ENCODE peak calls at places on chromosomes 3 and 15, in nine cellular contexts. Q is stimulated activated CD8-positive, alpha-beta memory T cell treated with anti-CD3 and anti-CD28 coated beads, Interleukin-15, amount 100 ng/mL, for 1 hour; M is AG08396; N is activated T-cell treated with anti-CD3 and anti-CD28 coated beads for 1 hour; R is NCI-H510A treated with DMSO at 0.1 percent for 48 hours; T is esophagus muscularis mucosa; H is activated CD4-positive, alpha-beta T cell treated with anti-CD3 and anti-CD28 coated beads for 36 hours; D is right lobe of liver; C is glomerular endothelial cell. F is an unnamed sample.

GRCh38 chr15:28182731-28183130 is 83.6 kb upstream of the OCA2 start:
- DNase-seq in Q (no peak), M (no peak), N (no peak), R (no peak), T (no peak), H (no peak), D (no peak), C (no peak), F (no peak)

GRCh38 chr3:127750226-127751031 is 71.9 kb downstream of the MGLL start:
- DNase-seq in Q (no peak), M (peak; percentile 57), N (no peak), R (no peak), T (no peak), H (peak; percentile 31), D (no peak), C (no peak), F (no peak)

GRCh38 chr3:98711426-98711825 is 51.7 kb upstream of the ST3GAL6 start:
- DNase-seq in Q (no peak), M (no peak), N (no peak), R (no peak), T (no peak), H (no peak), D (no peak), C (no peak), F (no peak)

GRCh38 chr3:156010829-156011228 is 109.5 kb upstream of the KCNAB1 start:
- DNase-seq in Q (no peak), M (no peak), N (no peak), R (peak; percentile 17), T (no peak), H (peak; percentile 6), D (no peak), C (no peak), F (no peak)

GRCh38 chr15:68158046-68158628 is 47.0 kb downstream of the CALML4 start:
- DNase-seq in Q (no peak), M (no peak), N (no peak), R (no peak), T (no peak), H (no peak), D (no peak), C (no peak), F (no peak)

GRCh38 chr3:172908871-172909270 is 158.3 kb downstream of the ECT2 start:
- DNase-seq in Q (no peak), M (no peak), N (no peak), R (no peak), T (no peak), H (no peak), D (no peak), C (no peak), F (no peak)

GRCh38 chr15:72532991-72533601 is 59.0 kb downstream of the ARIH1 start:
- DNase-seq in Q (no peak), M (no peak), N (peak; percentile 7), R (no peak), T (no peak), H (peak; percentile 56), D (no peak), C (no peak), F (no peak)

GRCh38 chr15:80999623-81000036 is 1.1 kb upstream of the TLNRD1 start:
- DNase-seq in Q (no peak), M (no peak), N (no peak), R (peak; percentile 14), T (no peak), H (peak; percentile 77), D (no peak), C (no peak), F (no peak)

GRCh38 chr3:159947220-159947619 is 41.4 kb upstream of the IL12A start:
- DNase-seq in Q (no peak), M (peak; percentile 56), N (no peak), R (no peak), T (no peak), H (no peak), D (no peak), C (no peak), F (no peak)

GRCh38 chr15:69679623-69680228 is 227.1 kb downstream of the RPLP1 start:
- DNase-seq in Q (no peak), M (no peak), N (no peak), R (no peak), T (no peak), H (peak; percentile 81), D (no peak), C (no peak), F (no peak)

GRCh38 chr3:2024037-2024436 is 74.6 kb upstream of the CNTN4 start:
- DNase-seq in Q (no peak), M (no peak), N (no peak), R (peak; percentile 6), T (no peak), H (no peak), D (no peak), C (no peak), F (no peak)

GRCh38 chr3:4984511-4984864 is 5.3 kb downstream of the BHLHE40 start:
- DNase-seq in Q (no peak), M (no peak), N (no peak), R (no peak), T (no peak), H (no peak), D (no peak), C (no peak), F (no peak)

GRCh38 chr3:14434105-14434504 is 31.7 kb downstream of the SLC6A6 start:
- DNase-seq in Q (no peak), M (peak; percentile 45), N (no peak), R (no peak), T (no peak), H (peak; percentile 50), D (no peak), C (no peak), F (peak; percentile 46)

GRCh38 chr3:141940204-141940776 is 63.8 kb downstream of the ATP1B3 start:
- DNase-seq in Q (no peak), M (peak; percentile 46), N (no peak), R (no peak), T (no peak), H (peak; percentile 76), D (peak; percentile 23), C (peak; percentile 66), F (peak; percentile 96)

GRCh38 chr3:18064586-18064985 is 322.2 kb upstream of the TBC1D5 start:
- DNase-seq in Q (no peak), M (no peak), N (no peak), R (no peak), T (no peak), H (no peak), D (no peak), C (no peak), F (no peak)

GRCh38 chr15:32669870-32670623 is 28.5 kb downstream of the SCG5 start:
- DNase-seq in Q (no peak), M (peak; percentile 27), N (no peak), R (no peak), T (no peak), H (no peak), D (peak; percentile 51), C (no peak), F (no peak)

GRCh38 chr3:22117751-22118346 is 366.8 kb upstream of the ZNF385D start:
- DNase-seq in Q (no peak), M (peak; percentile 5), N (no peak), R (peak; percentile 33), T (no peak), H (no peak), D (no peak), C (peak; percentile 18), F (peak; percentile 65)

GRCh38 chr3:85821130-85821756 is 862.5 kb downstream of the CADM2 start:
- DNase-seq in Q (no peak), M (no peak), N (no peak), R (peak; percentile 33), T (no peak), H (peak; percentile 16), D (no peak), C (no peak), F (no peak)

GRCh38 chr3:37761583-37761982 is 100.1 kb upstream of the CTDSPL start:
- DNase-seq in Q (no peak), M (no peak), N (no peak), R (no peak), T (no peak), H (no peak), D (no peak), C (no peak), F (no peak)

GRCh38 chr3:152471814-152472605 is 203.3 kb downstream of the MBNL1 start:
- DNase-seq in Q (peak; percentile 54), M (peak; percentile 43), N (peak; percentile 62), R (peak; percentile 55), T (no peak), H (peak; percentile 83), D (peak; percentile 65), C (peak; percentile 51), F (no peak)

GRCh38 chr3:135040321-135041110 is 245.5 kb downstream of the EPHB1 start:
- DNase-seq in Q (no peak), M (no peak), N (no peak), R (no peak), T (peak; percentile 90), H (no peak), D (no peak), C (no peak), F (no peak)

GRCh38 chr3:16723994-16724393 is 118.8 kb upstream of the DAZL start:
- DNase-seq in Q (no peak), M (peak; percentile 20), N (no peak), R (no peak), T (no peak), H (no peak), D (no peak), C (no peak), F (peak; percentile 63)

GRCh38 chr3:170802164-170803151 is 67.5 kb downstream of the RPL22L1 start:
- DNase-seq in Q (no peak), M (peak; percentile 67), N (no peak), R (no peak), T (no peak), H (no peak), D (no peak), C (peak; percentile 75), F (no peak)

GRCh38 chr15:70474682-70475438 is 288.5 kb downstream of the UACA start:
- DNase-seq in Q (no peak), M (peak; percentile 91), N (no peak), R (no peak), T (no peak), H (peak; percentile 54), D (peak; percentile 97), C (peak; percentile 75), F (no peak)

GRCh38 chr3:50574280-50574831 is 5.0 kb downstream of the HEMK1 start:
- DNase-seq in Q (no peak), M (no peak), N (no peak), R (no peak), T (no peak), H (peak; percentile 48), D (no peak), C (no peak), F (no peak)

GRCh38 chr3:123627673-123628670 is 43.1 kb upstream of the HACD2 start:
- DNase-seq in Q (no peak), M (no peak), N (no peak), R (no peak), T (no peak), H (no peak), D (peak; percentile 71), C (no peak), F (no peak)

GRCh38 chr3:139588450-139588849 is 48.9 kb upstream of the RBP1 start:
- DNase-seq in Q (no peak), M (peak; percentile 16), N (no peak), R (no peak), T (peak; percentile 89), H (peak; percentile 7), D (no peak), C (no peak), F (no peak)

GRCh38 chr3:8524249-8524648 is 22.6 kb downstream of the LMCD1 start:
- DNase-seq in Q (no peak), M (no peak), N (no peak), R (no peak), T (no peak), H (no peak), D (no peak), C (no peak), F (no peak)

GRCh38 chr15:89693696-89694095 is 3.1 kb downstream of the WDR93 start:
- DNase-seq in Q (no peak), M (no peak), N (no peak), R (no peak), T (no peak), H (no peak), D (no peak), C (no peak), F (no peak)

GRCh38 chr15:60120100-60120499 is 116.0 kb downstream of the FOXB1 start:
- DNase-seq in Q (no peak), M (no peak), N (no peak), R (no peak), T (peak; percentile 75), H (no peak), D (no peak), C (no peak), F (no peak)

F was measured in SW 1271.